ENCODE peak calls at places on chromosomes 5 and 9, in six cellular contexts. L is H1, D is NT2/D1, N is HepG2, X is K562, W is GM12878. S is an unnamed sample.
A peak's percentile ranks its signal among the peaks of the same experiment; 100 is the strongest.

GRCh38 chr5:134432677-134433359 is 21.1 kb upstream of the CDKN2AIPNL start:
- DNase-seq in N (no peak), X (no peak), D (no peak), W (no peak), L (no peak), S (no peak)

GRCh38 chr5:146238973-146239372 is 35.6 kb downstream of the RBM27 start:
- DNase-seq in D (no peak), N (no peak), X (no peak), L (no peak), W (no peak), S (no peak)

GRCh38 chr5:128121679-128122078 is 38.1 kb downstream of the SLC12A2 start:
- DNase-seq in W (no peak), N (no peak), X (no peak), L (no peak), D (no peak), S (peak; percentile 3)

GRCh38 chr5:28710360-28710759 is 1672.0 kb upstream of the CDH9 start:
- DNase-seq in D (no peak), L (no peak), W (no peak), N (no peak), X (peak; percentile 10), S (no peak)

GRCh38 chr5:180130876-180131740 is 59.5 kb upstream of the RNF130 start:
- DNase-seq in N (no peak), X (no peak), L (no peak), D (no peak), W (no peak), S (no peak)

GRCh38 chr5:132364319-132364718 is 5.2 kb upstream of the SLC22A5 start:
- DNase-seq in W (no peak), D (no peak), X (no peak), N (no peak), L (no peak), S (no peak)

GRCh38 chr5:41882765-41883164 is 12.5 kb upstream of the OXCT1 start:
- DNase-seq in W (no peak), X (no peak), N (no peak), L (no peak), D (no peak), S (no peak)

GRCh38 chr9:36603006-36603405 is 30.3 kb downstream of the MELK start:
- DNase-seq in X (no peak), D (no peak), L (no peak), W (peak; percentile 13), N (no peak), S (no peak)

GRCh38 chr9:89612566-89613278 is 7.9 kb downstream of the GADD45G start:
- DNase-seq in D (no peak), L (no peak), W (no peak), X (no peak), N (no peak), S (no peak)

GRCh38 chr5:159210306-159210722 is 961 bp upstream of the RNF145 start:
- DNase-seq in X (no peak), D (no peak), L (no peak), N (peak; percentile 53), W (no peak), S (no peak)

GRCh38 chr9:121648172-121648571 is 3.3 kb upstream of the DAB2IP start:
- DNase-seq in L (no peak), N (no peak), D (no peak), W (no peak), X (no peak), S (no peak)

GRCh38 chr9:112037281-112038016 is 137.6 kb downstream of the SUSD1 start:
- DNase-seq in L (no peak), N (no peak), W (peak; percentile 97), X (no peak), D (no peak), S (no peak)

DNA sequence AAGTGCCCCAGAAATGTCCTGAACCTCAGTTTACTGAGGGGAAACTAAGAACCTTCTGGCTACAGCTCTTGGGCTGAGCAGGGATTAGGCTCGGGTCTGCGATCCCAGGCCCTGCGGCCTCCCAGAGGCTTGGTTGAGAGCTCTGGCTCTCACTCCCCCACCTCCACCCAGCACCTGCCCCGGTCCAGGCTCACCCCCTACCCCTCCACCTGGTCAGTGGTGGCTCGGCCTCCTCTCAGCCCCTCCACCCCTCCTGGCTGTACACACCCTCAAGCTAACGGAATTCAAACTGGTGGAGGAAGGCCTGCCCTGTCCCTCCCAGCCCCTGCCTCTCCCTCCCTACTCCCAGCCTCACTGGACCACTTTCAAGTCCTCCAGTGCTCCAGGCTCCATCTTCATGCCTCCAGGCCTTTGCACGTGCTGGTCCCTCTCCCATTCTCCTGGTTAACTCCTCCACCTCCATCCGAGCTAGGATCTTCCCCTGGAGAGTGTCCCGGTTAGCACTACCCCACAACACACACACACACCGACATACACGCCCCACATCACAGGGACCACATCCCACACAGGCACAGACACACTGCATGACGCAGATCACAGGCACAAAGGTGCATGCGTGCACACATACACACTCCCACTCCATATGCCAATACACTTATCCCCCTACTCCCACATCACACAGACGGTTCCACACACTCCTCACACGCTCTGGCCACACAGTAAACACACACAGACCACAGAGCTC is 130.9 kb downstream of the C9orf50 start:
- DNase-seq in X (peak; percentile 42), L (no peak), N (no peak), D (no peak), W (no peak), S (no peak)
- TF ChIP-seq ZNF274 in X (no peak), L (no peak), N (no peak), D (no peak), W (no peak), S (no peak)

DNA sequence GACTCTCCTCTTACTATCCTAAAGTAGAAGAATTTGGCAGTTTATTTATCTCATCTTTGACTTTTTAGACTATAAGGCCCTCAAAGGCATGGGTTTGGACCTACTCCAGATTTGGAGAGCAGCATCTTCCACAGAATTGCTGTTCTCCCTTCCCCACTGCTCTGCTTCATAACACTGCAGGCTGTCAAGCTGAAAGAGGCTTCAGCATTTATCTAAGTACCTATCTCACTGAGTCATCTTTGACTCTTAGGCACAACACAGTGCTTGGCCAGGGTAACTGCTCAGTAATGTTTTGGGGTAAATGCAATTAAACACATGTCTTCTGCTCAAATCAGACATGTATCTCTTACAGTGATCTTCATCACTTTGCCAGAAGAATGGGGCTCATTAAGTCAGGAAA is 60.6 kb downstream of the GRIN3A start:
- DNase-seq in D (no peak), L (no peak), W (no peak), X (no peak), N (no peak), S (no peak)
- TF ChIP-seq ZNF274 in D (no peak), L (no peak), W (no peak), X (no peak), N (no peak), S (no peak)

DNA sequence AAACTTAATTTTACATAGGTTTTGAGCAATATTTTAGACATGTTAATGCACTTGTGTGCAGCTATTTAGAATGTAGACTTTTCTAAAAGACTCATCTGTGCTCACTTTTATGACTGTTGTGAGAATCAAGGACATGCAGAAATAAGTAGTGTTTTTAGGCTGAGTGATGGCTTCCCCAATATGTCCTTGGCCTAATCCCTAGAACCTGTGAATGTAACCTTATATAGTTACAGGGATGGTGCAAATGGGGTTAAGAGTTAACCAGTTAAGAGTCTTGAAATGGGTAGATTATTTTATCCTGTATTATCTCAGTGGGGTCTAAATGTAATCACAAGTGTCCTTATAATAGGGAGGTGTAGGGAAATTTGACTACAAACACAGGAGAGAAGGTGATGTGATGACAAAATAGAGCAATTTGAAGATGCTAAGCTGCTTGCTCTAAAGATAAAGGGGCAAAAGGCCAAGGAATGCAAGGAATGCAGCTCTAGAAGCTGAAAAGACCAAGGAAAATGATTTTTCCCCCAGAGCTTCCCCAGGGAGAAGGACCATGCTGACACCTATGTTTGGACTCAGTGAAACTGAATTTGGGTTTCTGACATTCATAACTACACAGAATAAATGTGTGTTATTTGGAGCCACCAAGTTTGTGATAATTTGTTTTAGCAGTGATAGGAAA is 298.0 kb upstream of the PAPPA start:
- DNase-seq in N (no peak), L (no peak), X (no peak), W (no peak), D (peak; percentile 46), S (no peak)
- TF ChIP-seq ZNF274 in N (no peak), L (no peak), X (no peak), W (no peak), D (no peak), S (no peak)

DNA sequence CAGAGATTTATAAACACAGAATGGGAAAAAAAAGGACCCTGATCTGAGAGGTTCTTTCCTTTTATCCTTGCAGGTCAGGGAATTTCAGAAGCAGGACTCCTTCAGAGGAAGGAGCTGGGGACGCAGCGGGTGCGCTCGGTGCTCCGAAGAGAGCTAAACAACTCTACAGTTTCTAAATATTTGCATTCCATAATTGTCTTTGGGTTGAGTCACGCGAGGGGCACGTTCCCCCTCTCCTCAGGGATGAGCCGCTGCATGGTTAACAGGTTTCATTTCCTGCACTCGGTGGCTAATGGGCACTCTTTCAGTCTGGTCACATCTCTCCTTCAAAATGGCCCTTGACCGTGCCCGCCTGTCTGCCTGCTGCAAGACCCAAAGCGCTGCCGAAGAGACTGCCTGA is 165.0 kb upstream of the HMHB1 start:
- DNase-seq in X (no peak), N (no peak), D (no peak), W (no peak), L (no peak), S (no peak)
- TF ChIP-seq ZNF274 in X (no peak), N (no peak), D (no peak), W (no peak), L (no peak), S (no peak)

DNA sequence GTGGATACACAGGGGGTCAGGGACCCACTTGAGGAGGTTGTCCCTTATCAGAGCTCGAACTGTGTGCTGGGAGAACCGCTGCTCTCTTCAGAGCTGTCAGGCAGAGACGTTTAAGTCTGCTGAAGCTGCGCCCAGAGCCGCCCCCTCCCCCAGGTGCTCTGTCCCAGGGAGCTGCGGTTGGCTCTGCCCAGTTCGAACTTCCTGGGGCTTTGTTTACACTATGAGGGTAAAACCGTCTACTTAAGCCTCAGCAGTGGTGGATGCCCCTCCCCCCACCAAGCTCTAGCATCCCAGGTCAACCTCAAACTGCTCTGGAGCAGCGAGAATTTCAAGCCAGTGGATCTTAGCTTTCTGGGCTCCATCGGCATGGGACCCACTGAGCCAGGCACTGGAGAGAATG is 15.9 kb downstream of the SRD5A1 start:
- DNase-seq in D (peak; percentile 46), X (no peak), W (no peak), N (no peak), L (peak; percentile 25), S (no peak)
- TF ChIP-seq ZNF274 in D (no peak), X (no peak), W (no peak), N (no peak), L (no peak), S (no peak)

S was measured in HCT116.